ENCODE peak calls at places on chromosomes 5 and 9, in five cellular contexts. J is kidney, Y is tibial nerve, O is breast epithelium, F is sigmoid colon. Q is an unnamed sample.

GRCh38 chr5:35880166-35880565 is 23.5 kb downstream of the IL7R start:
- DNase-seq in J (no peak), Y (no peak), F (no peak), O (no peak), Q (no peak)

GRCh38 chr5:178750230-178750629 is 19.8 kb upstream of the ZNF354A start:
- DNase-seq in F (no peak), Y (no peak), J (no peak), O (no peak), Q (no peak)

GRCh38 chr5:123810253-123810652 is 298.3 kb downstream of the CSNK1G3 start:
- DNase-seq in F (no peak), O (no peak), Y (no peak), J (no peak), Q (no peak)

GRCh38 chr9:89941875-89942274 is 337.1 kb downstream of the GADD45G start:
- DNase-seq in J (no peak), F (no peak), Y (no peak), O (no peak), Q (no peak)

GRCh38 chr5:146878471-146879172 is at the start of gene PPP2R2B:
- DNase-seq in Y (no peak), J (peak; percentile 74), F (peak; percentile 66), O (no peak), Q (no peak)

GRCh38 chr9:93304574-93305496 is 120.9 kb downstream of the WNK2 start:
- DNase-seq in F (peak; percentile 81), J (peak; percentile 81), O (peak; percentile 65), Y (peak; percentile 36), Q (peak; percentile 49)

GRCh38 chr9:133443982-133444381 is 15.8 kb upstream of the CACFD1 start:
- DNase-seq in Y (no peak), O (no peak), J (no peak), F (no peak), Q (no peak)

GRCh38 chr9:138067594-138068367 is 190.2 kb downstream of the CACNA1B start:
- DNase-seq in F (peak; percentile 50), J (peak; percentile 27), O (peak; percentile 9), Y (no peak), Q (no peak)

GRCh38 chr5:42520957-42521356 is 97.7 kb downstream of the GHR start:
- DNase-seq in Y (no peak), F (no peak), O (no peak), J (no peak), Q (no peak)

GRCh38 chr5:111892949-111893348 is 136.0 kb upstream of the NREP start:
- DNase-seq in J (no peak), O (no peak), Y (no peak), F (no peak), Q (no peak)

GRCh38 chr5:43702815-43703214 is 99.8 kb downstream of the NNT start:
- DNase-seq in O (no peak), Y (no peak), J (no peak), F (no peak), Q (no peak)

GRCh38 chr9:133125706-133126696 is 5.0 kb upstream of the RALGDS start:
- DNase-seq in Y (no peak), J (peak; percentile 82), F (peak; percentile 80), O (no peak), Q (peak; percentile 60)

GRCh38 chr5:9245071-9245470 is 300.8 kb downstream of the SEMA5A start:
- DNase-seq in F (no peak), J (no peak), Y (no peak), O (no peak), Q (no peak)

DNA sequence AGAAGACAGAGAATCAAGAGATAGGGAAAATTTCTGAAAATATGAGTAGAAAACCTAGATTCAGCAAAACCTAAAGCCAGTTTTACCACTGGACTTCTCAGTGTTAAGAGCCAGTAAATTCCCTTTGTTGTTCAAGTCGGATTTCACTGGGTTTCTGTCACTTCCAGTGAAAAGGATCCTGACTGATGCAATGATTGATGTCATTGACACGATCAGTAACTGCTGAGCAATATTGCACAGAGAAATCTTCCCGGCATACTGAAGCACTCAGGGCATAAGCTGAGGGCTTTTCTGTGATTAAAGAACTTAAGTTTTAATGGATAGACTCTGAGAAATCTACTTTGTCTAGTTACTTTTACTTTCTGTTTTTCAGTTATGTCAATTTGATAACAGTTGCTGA is 62.0 kb downstream of the DENND1A start:
- DNase-seq in Y (no peak), J (no peak), F (no peak), O (no peak), Q (no peak)
- H3K4me3 ChIP-seq in Y (no peak overlapping the region), J (peak overlapping the region; percentile 14), F (no peak overlapping the region), O (no peak overlapping the region), Q (no peak overlapping the region)

DNA sequence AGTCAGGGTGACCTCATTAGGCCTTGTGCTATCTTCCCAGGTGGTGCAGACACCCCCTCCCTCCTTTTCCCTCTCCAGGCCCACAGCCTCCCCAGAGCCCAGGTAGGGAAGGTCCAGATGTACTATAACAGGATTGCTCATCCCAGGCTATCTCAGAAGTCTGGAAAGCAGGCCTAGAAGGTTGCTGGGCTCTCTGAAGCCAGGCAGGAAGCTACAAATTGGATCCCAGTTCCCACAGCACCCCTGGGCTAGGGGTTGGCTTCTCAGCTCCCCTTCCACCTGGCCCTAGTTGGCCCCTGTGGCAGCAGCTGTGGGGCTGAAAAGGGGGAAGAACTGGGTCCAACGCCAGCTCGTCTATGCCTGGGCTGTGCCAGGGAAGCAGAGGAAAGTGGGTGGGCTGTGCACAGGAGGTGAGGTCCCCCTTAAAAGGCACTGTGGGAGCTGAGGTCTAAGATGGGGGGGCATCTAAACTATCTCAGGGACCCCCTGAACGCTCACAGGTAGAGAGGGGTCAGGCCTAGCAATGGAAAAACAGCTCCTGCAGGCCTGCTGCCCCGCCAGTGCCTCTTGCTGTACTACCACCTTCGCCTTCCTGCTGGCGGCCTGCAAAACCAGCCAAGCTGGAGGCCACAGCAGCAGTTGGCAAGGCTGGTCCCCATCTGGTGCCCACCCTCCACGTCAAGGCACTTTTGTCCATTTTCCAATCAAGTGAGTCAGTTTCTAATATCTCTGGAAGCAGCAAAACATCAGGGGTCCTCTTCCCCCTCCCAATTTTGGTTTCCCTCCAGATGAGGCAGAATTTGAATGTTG is 13.3 kb upstream of the PSMD5 start:
- DNase-seq in O (no peak), J (no peak), Y (no peak), F (no peak), Q (no peak)
- H3K36me3 ChIP-seq in O (no peaks in the 10 kb centered on the region), J (peaks cover 2% of the 10 kb centered on the region), Y (peaks cover 88% of the 10 kb centered on the region), F (peaks cover 16% of the 10 kb centered on the region), Q (no peaks in the 10 kb centered on the region)

DNA sequence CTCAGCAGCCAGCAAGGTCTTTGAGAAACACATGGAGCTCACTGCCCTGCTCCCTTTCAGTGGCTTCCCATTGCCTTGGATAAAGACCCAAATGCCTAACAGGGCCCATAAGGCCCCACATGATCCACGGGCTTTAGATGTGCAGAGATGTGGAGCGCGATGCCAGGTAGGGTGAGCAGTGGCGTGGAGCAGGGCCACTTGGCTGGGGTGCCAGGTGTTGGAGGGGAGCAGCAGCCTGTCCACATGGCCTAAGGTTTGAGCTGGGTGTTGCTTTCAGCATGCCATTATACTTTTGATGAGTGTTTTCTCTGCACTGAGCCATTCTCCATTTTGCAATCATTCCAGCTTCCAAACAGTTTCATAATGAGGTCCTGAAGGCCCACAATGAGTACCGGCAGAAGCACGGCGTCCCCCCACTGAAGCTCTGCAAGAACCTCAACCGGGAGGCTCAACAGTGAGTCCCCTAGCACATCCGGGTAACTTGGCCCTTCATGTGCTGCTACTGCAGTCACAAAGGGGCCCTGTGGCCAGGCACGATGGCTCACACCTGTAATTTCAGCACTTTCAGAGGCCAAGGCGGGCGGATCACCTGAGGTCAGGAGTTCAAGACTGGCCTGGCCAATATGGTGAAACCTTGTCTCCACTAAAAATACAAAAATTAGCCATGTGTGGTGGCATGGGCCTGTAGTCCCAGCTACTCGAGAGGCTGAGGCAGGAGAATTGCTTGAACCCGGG is 11.1 kb downstream of the GLIPR2 start:
- DNase-seq in J (peak; percentile 52), F (no peak), O (no peak), Y (no peak), Q (no peak)
- H3K4me1 ChIP-seq in J (peaks cover 3% of the 10 kb centered on the region), F (peaks cover 87% of the 10 kb centered on the region), O (peaks cover 8% of the 10 kb centered on the region), Y (peaks cover 26% of the 10 kb centered on the region), Q (peaks cover 14% of the 10 kb centered on the region)

GRCh38 chr9:136343121-136343883 is 16.0 kb downstream of the GPSM1 start:
- DNase-seq in Y (no peak), J (no peak), F (no peak), O (no peak), Q (no peak)

GRCh38 chr9:136341769-136342168 is 14.4 kb downstream of the GPSM1 start:
- DNase-seq in J (no peak), O (no peak), F (no peak), Y (no peak), Q (no peak)

GRCh38 chr9:136341042-136341655 is 13.8 kb downstream of the GPSM1 start:
- DNase-seq in O (no peak), F (no peak), J (no peak), Y (no peak), Q (no peak)

GRCh38 chr9:136343884-136344269 is 16.5 kb downstream of the GPSM1 start:
- DNase-seq in J (no peak), O (no peak), Y (no peak), F (no peak), Q (no peak)

GRCh38 chr9:136342191-136343120 is 15.1 kb downstream of the GPSM1 start:
- DNase-seq in F (peak; percentile 93), O (peak; percentile 75), Y (peak; percentile 80), J (peak; percentile 91), Q (peak; percentile 79)
- H3K4me3 ChIP-seq in F (peak overlapping the region; percentile 32), O (peak overlapping the region; percentile 53), Y (peak overlapping the region; percentile 32), J (peak overlapping the region; percentile 44), Q (peak overlapping the region; percentile 39)

GRCh38 chr5:446864-447263 is 3.9 kb downstream of the EXOC3 start:
- DNase-seq in J (no peak), Y (no peak), O (no peak), F (peak; percentile 46), Q (no peak)
- H3K36me3 ChIP-seq in J (peaks cover 30% of the 10 kb centered on the region), Y (peaks cover 64% of the 10 kb centered on the region), O (peaks cover 4% of the 10 kb centered on the region), F (peaks cover 35% of the 10 kb centered on the region), Q (no peaks in the 10 kb centered on the region)

GRCh38 chr9:129453734-129454133 is 167.2 kb downstream of the C9orf50 start:
- DNase-seq in O (no peak), Y (no peak), F (no peak), J (no peak), Q (no peak)
- H3K4me1 ChIP-seq in O (peaks cover 7% of the 10 kb centered on the region), Y (peaks cover 7% of the 10 kb centered on the region), F (peaks cover 31% of the 10 kb centered on the region), J (peaks cover 18% of the 10 kb centered on the region), Q (peaks cover 16% of the 10 kb centered on the region)

DNA sequence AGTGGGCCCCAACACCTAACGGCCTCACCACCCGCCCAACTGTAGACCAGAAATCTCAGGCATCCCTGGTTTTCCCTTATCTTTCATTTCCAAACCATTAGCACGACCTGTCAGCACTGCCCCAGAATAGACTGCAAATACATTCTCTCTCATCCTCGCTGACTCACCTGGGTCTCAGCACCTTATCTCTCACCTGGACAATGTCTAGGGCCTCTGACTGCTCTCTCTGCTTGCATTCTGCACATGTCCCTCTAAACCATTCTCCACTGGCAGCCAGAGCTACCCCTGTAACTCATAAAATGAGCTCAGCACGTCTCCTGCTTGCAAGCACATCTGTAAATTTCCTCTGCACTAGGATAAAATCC is 12.7 kb downstream of the CKMT2 start:
- DNase-seq in J (no peak), O (no peak), F (no peak), Y (no peak), Q (no peak)
- H3K4me3 ChIP-seq in J (no peak overlapping the region), O (no peak overlapping the region), F (no peak overlapping the region), Y (no peak overlapping the region), Q (no peak overlapping the region)

DNA sequence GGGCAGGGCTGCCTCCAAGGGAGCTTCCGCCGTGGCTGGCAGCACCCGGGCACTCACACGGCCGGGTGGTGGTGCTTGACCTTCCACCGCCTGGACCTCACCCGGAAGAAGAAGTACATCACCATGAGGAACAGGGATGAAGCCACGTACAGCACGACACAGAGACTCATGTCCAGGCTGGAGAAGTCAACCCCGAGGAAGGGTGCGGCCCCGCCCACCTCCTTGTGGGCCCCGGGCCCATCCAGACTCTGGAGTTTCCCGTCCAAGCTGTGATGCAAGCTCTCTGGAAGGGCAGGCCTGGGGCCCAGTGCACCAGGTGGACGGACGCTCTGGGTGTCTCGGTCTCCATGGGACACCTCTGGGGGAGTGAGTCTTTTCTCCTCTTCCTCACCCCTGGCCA is 3.7 kb upstream of the LHX3 start:
- DNase-seq in J (no peak), O (no peak), Y (no peak), F (no peak), Q (no peak)
- H3K36me3 ChIP-seq in J (no peaks in the 10 kb centered on the region), O (no peaks in the 10 kb centered on the region), Y (peaks cover 77% of the 10 kb centered on the region), F (peaks cover 8% of the 10 kb centered on the region), Q (no peaks in the 10 kb centered on the region)